ENCODE peak calls at places on chromosome 1, in four cellular contexts. J is skeletal muscle cell, D is lower lobe of right lung, F is DND-41. W is an unnamed sample.

GRCh38 chr1:108193333-108193732 is 6.8 kb downstream of the SLC25A24 start:
- DNase-seq in J (no peak), D (no peak), F (no peak), W (no peak)

GRCh38 chr1:207853372-207853757 is 57.6 kb downstream of the CD34 start:
- DNase-seq in J (no peak), D (no peak), F (no peak), W (no peak)

GRCh38 chr1:217369996-217370551 is 260.8 kb downstream of the GPATCH2 start:
- DNase-seq in J (no peak), D (no peak), F (no peak), W (no peak)

GRCh38 chr1:54487571-54488050 is 60.4 kb upstream of the ACOT11 start:
- DNase-seq in J (no peak), D (no peak), F (no peak), W (no peak)

GRCh38 chr1:18118078-18118477 is 10.5 kb downstream of the IGSF21 start:
- DNase-seq in J (no peak), D (no peak), F (no peak), W (no peak)

GRCh38 chr1:42420911-42421585 is 34.8 kb downstream of the ZMYND12 start:
- DNase-seq in J (peak), D (no peak), F (no peak), W (no peak)

GRCh38 chr1:167060141-167061072 is 29.8 kb downstream of the GPA33 start:
- DNase-seq in J (no peak), D (no peak), F (no peak), W (no peak)

GRCh38 chr1:203354246-203354645 is 3.3 kb upstream of the FMOD start:
- DNase-seq in J (no peak), D (no peak), F (no peak), W (no peak)

GRCh38 chr1:59433440-59433813 is 136.5 kb downstream of the FGGY start:
- DNase-seq in J (no peak), D (no peak), F (no peak), W (no peak)

GRCh38 chr1:20732071-20732587 is 374 bp downstream of the SH2D5 start:
- DNase-seq in J (peak), D (no peak), F (peak), W (peak)

GRCh38 chr1:20732588-20733360 is at the start of gene SH2D5:
- DNase-seq in J (peak), D (no peak), F (no peak), W (peak)

GRCh38 chr1:20731057-20731991 is 1.2 kb downstream of the SH2D5 start:
- DNase-seq in J (no peak), D (no peak), F (no peak), W (no peak)

GRCh38 chr1:20735581-20736111 is 3.1 kb upstream of the SH2D5 start:
- DNase-seq in J (no peak), D (no peak), F (no peak), W (no peak)

DNA sequence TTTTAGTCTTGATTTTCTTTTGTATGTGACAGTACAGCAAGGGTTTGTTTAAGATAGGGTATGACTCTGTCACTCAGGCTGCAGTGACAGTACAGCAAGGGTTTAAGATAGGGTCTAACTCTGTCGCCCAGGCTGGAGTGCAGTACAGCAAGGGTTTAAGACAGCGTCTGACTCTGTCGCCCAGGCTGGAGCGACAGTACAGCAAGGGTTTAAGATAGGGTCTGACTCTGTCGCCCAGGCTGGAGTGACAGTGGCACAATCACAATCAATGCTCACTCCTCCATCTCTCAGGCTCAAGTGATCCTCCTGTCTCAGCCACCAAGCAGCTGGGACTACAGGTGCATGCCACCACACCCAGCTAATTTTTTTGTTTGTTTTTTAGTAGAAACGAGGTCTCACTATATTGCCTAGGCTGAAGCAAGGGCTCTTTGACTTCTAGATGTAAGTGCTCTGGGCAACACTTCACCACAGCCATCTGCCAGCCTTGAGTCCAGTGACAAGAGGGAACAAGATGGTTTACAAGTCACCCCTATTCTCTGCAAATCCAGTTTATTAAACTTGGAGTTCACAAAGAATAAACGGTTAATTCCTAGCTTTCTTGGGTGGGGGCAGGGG is 965 bp upstream of the SH2D5 start:
- DNase-seq in J (no peak), D (no peak), F (no peak), W (no peak)
- H3K4me3 ChIP-seq in J (no peak), D (peak), F (no peak), W (peak)

GRCh38 chr1:6298940-6299465 is 38.1 kb upstream of the GPR153 start:
- DNase-seq in J (no peak), D (no peak), F (no peak), W (no peak)
- H3K4me3 ChIP-seq in J (no peak), D (no peak), F (no peak), W (no peak)

GRCh38 chr1:67588186-67588865 is 96.7 kb upstream of the GADD45A start:
- DNase-seq in J (no peak), D (no peak), F (no peak), W (no peak)

GRCh38 chr1:67589519-67590233 is 95.3 kb upstream of the GADD45A start:
- DNase-seq in J (no peak), D (no peak), F (no peak), W (no peak)

GRCh38 chr1:67586596-67586995 is 98.4 kb upstream of the GADD45A start:
- DNase-seq in J (peak), D (no peak), F (no peak), W (no peak)

GRCh38 chr1:67594764-67595163 is 90.2 kb upstream of the GADD45A start:
- DNase-seq in J (no peak), D (no peak), F (no peak), W (no peak)

GRCh38 chr1:67590329-67590728 is 94.7 kb upstream of the GADD45A start:
- DNase-seq in J (no peak), D (no peak), F (no peak), W (no peak)
- H3K4me3 ChIP-seq in J (no peak), D (no peak), F (no peak), W (no peak)

DNA sequence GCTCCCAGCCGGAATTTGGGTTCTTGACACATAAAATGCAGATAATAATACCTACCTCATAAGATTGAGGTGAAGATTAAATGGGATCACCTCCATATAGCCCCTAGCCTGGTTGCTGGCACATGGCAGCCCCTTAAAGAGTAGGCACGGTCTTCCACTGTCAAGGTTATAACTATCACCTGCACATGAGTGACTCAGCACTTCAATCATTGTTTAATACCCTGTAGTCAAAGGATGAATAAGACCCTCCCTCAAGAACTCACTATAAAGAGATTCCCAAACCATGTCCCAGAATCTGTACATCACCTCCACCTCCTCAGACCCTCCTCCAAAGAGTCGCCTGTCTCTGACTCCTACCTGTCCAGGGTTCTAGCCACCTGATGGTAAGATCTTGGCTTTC is 6.5 kb upstream of the LMNA start:
- DNase-seq in J (no peak), D (no peak), F (no peak), W (no peak)
- H3K4me3 ChIP-seq in J (no peak), D (no peak), F (no peak), W (no peak)

GRCh38 chr1:22488319-22488718 is 36.7 kb downstream of the ZBTB40 start:
- DNase-seq in J (no peak), D (no peak), F (no peak), W (no peak)
- H3K4me3 ChIP-seq in J (no peak), D (no peak), F (no peak), W (no peak)

GRCh38 chr1:47986741-47987140 is 10.4 kb downstream of the TRABD2B start:
- DNase-seq in J (no peak), D (no peak), F (no peak), W (no peak)

GRCh38 chr1:47985001-47985400 is 12.2 kb downstream of the TRABD2B start:
- DNase-seq in J (no peak), D (no peak), F (no peak), W (no peak)

GRCh38 chr1:47981664-47982350 is 15.4 kb downstream of the TRABD2B start:
- DNase-seq in J (no peak), D (no peak), F (no peak), W (no peak)

GRCh38 chr1:47983677-47984076 is 13.5 kb downstream of the TRABD2B start:
- DNase-seq in J (no peak), D (no peak), F (no peak), W (no peak)

GRCh38 chr1:47984175-47984789 is 12.9 kb downstream of the TRABD2B start:
- DNase-seq in J (no peak), D (no peak), F (no peak), W (no peak)
- H3K4me3 ChIP-seq in J (no peak), D (no peak), F (no peak), W (no peak)

GRCh38 chr1:10762153-10762523 is 34.3 kb downstream of the CASZ1 start:
- DNase-seq in J (no peak), D (no peak), F (no peak), W (no peak)
- H3K4me3 ChIP-seq in J (no peak), D (peak), F (no peak), W (no peak)

GRCh38 chr1:9241891-9242290 is 7.3 kb downstream of the H6PD start:
- DNase-seq in J (no peak), D (no peak), F (no peak), W (no peak)

GRCh38 chr1:9239622-9240401 is 5.2 kb downstream of the H6PD start:
- DNase-seq in J (peak), D (peak), F (peak), W (peak)

GRCh38 chr1:9240914-9241820 is 6.6 kb downstream of the H6PD start:
- DNase-seq in J (no peak), D (no peak), F (no peak), W (no peak)

GRCh38 chr1:9244501-9245229 is 10.1 kb downstream of the H6PD start:
- DNase-seq in J (no peak), D (no peak), F (peak), W (no peak)

DNA sequence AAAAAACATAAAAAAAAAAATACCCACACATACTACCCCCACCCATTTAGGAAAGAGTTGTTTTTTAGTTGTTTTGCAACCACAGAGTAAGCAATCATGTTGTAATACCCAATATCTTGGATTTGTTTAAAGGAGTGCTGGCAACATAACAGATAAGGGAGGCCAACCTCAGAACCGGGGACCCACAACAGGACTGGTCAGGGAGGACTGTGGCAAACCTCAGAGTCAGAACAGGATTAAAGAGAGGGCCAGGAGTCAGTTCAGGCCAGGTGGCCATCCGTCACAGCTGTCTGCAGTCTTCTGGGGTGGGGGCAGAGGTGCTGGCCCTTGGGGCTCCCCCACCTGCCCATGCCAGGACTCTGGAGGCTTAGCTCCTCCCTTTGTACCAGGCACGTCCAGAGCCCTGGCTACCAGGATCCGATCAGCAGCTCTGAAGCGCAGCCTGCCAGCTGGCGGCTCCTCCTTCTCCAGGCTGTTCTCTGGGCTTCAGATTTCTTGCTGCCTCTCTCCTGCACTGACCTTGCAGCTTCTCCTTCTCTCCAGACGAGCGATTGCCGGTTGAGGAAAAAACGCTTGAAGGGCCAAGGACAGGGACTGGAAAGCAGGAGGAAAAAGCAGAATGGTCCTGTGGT is 7.9 kb downstream of the H6PD start:
- DNase-seq in J (no peak), D (peak), F (no peak), W (no peak)
- H3K4me3 ChIP-seq in J (no peak), D (peak), F (no peak), W (no peak)

GRCh38 chr1:201527879-201528278 is 11.0 kb upstream of the NAV1 start:
- DNase-seq in J (no peak), D (no peak), F (no peak), W (no peak)
- H3K4me3 ChIP-seq in J (no peak), D (no peak), F (no peak), W (no peak)

W was measured in CD4-positive, CD25-positive, alpha-beta regulatory T cell.